ENCODE peak calls at places on chromosome 14, in eight cellular contexts. I, B, Q, F, X, O, S and V are unnamed samples.

GRCh38 chr14:103016071-103016470 is 41.3 kb downstream of the CDC42BPB start:
- DNase-seq in X (no peak), B (no peak), S (no peak), F (no peak), I (peak), Q (no peak), O (no peak), V (peak)

GRCh38 chr14:87690076-87690661 is 302.8 kb downstream of the GALC start:
- DNase-seq in B (no peak), F (no peak), Q (no peak), O (no peak), I (no peak), X (no peak), S (no peak), V (no peak)

GRCh38 chr14:96309907-96310330 is 53.2 kb downstream of the ATG2B start:
- DNase-seq in B (no peak), F (no peak), X (no peak), O (no peak), S (no peak), Q (no peak), I (no peak), V (no peak)

GRCh38 chr14:85528882-85529585 is 910 bp upstream of the FLRT2 start:
- DNase-seq in Q (no peak), F (no peak), O (no peak), X (peak), B (peak), I (peak), S (no peak), V (peak)

GRCh38 chr14:24437020-24437735 is 5.4 kb downstream of the SDR39U1 start:
- DNase-seq in I (no peak), B (no peak), Q (no peak), F (no peak), O (no peak), X (no peak), S (no peak), V (no peak)

GRCh38 chr14:104891121-104891551 is 26.1 kb downstream of the CEP170B start:
- DNase-seq in I (no peak), F (no peak), B (no peak), Q (no peak), O (no peak), S (no peak), X (no peak), V (no peak)

GRCh38 chr14:67943947-67944346 is 124.4 kb downstream of the RAD51B start:
- DNase-seq in S (peak), O (no peak), F (peak), B (peak), X (peak), I (no peak), Q (peak), V (peak)

GRCh38 chr14:63277784-63278183 is 41.0 kb downstream of the GPHB5 start:
- DNase-seq in Q (no peak), O (no peak), I (no peak), F (no peak), X (no peak), S (no peak), B (no peak), V (no peak)

GRCh38 chr14:64279719-64280668 is 14.2 kb downstream of the ESR2 start:
- DNase-seq in O (no peak), X (no peak), S (no peak), B (peak), Q (no peak), F (no peak), I (no peak), V (no peak)

GRCh38 chr14:35247777-35248475 is 44.3 kb upstream of the PSMA6 start:
- DNase-seq in B (peak), O (no peak), S (no peak), I (no peak), F (no peak), Q (no peak), X (no peak), V (no peak)

GRCh38 chr14:75978249-75978731 is 3.5 kb downstream of the TGFB3 start:
- DNase-seq in Q (peak), B (no peak), F (peak), I (no peak), X (no peak), O (no peak), S (peak), V (no peak)

GRCh38 chr14:59269431-59269830 is 81.0 kb downstream of the DAAM1 start:
- DNase-seq in F (no peak), B (no peak), S (no peak), O (no peak), Q (no peak), I (no peak), X (no peak), V (no peak)

GRCh38 chr14:37253905-37254304 is 56.2 kb downstream of the MIPOL1 start:
- DNase-seq in I (no peak), S (no peak), X (no peak), Q (no peak), B (peak), F (no peak), O (no peak), V (no peak)

GRCh38 chr14:65332141-65332871 is 80.2 kb upstream of the FUT8 start:
- DNase-seq in S (no peak), O (no peak), Q (no peak), F (no peak), I (no peak), B (no peak), X (no peak), V (no peak)

GRCh38 chr14:54681819-54682261 is 114.9 kb downstream of the SAMD4A start:
- DNase-seq in B (peak), S (no peak), I (no peak), X (no peak), O (no peak), Q (no peak), F (no peak), V (no peak)

GRCh38 chr14:101959277-101959676 is 5.1 kb upstream of the DYNC1H1 start:
- DNase-seq in X (no peak), B (peak), Q (no peak), F (no peak), S (no peak), O (no peak), I (no peak), V (no peak)

GRCh38 chr14:34792593-34792992 is 78.2 kb upstream of the CFL2 start:
- DNase-seq in I (no peak), F (no peak), X (no peak), S (no peak), B (no peak), Q (no peak), O (no peak), V (no peak)

GRCh38 chr14:39015360-39015961 is 87.6 kb downstream of the SEC23A start:
- DNase-seq in F (peak), X (no peak), I (no peak), B (peak), Q (no peak), S (no peak), O (no peak), V (peak)

GRCh38 chr14:90518941-90519256 is 122.1 kb downstream of the CALM1 start:
- DNase-seq in Q (no peak), X (no peak), O (peak), I (no peak), S (peak), F (peak), B (peak), V (no peak)

GRCh38 chr14:21308479-21309237 is 28.8 kb downstream of the RPGRIP1 start:
- DNase-seq in S (peak), B (peak), O (peak), X (peak), F (peak), I (peak), Q (peak), V (peak)

GRCh38 chr14:72618424-72618823 is 275.5 kb downstream of the DPF3 start:
- DNase-seq in O (no peak), F (no peak), X (no peak), B (no peak), I (no peak), Q (no peak), S (no peak), V (no peak)

GRCh38 chr14:37597538-37598084 is 2.2 kb downstream of the TTC6 start:
- DNase-seq in S (no peak), B (peak), X (no peak), Q (no peak), F (peak), I (peak), O (no peak), V (no peak)

GRCh38 chr14:40394634-40395340 is 962.6 kb upstream of the FBXO33 start:
- DNase-seq in S (no peak), X (no peak), O (no peak), B (peak), F (no peak), I (no peak), Q (no peak), V (no peak)

GRCh38 chr14:105867961-105868599 is 341.7 kb downstream of the TMEM121 start:
- DNase-seq in O (no peak), F (no peak), X (no peak), B (no peak), I (no peak), Q (no peak), S (no peak), V (no peak)

GRCh38 chr14:91892918-91893527 is 25.7 kb upstream of the TC2N start:
- DNase-seq in S (no peak), I (no peak), X (no peak), O (no peak), Q (no peak), F (no peak), B (peak), V (peak)

GRCh38 chr14:99589031-99589441 is 15.0 kb downstream of the CCDC85C start:
- DNase-seq in S (no peak), B (no peak), Q (no peak), O (no peak), F (no peak), I (no peak), X (no peak), V (no peak)

GRCh38 chr14:61511558-61511924 is 183.8 kb upstream of the HIF1A start:
- DNase-seq in F (no peak), I (peak), B (no peak), Q (peak), X (no peak), O (no peak), S (no peak), V (no peak)

GRCh38 chr14:54818201-54819133 is 84.2 kb downstream of the GCH1 start:
- DNase-seq in Q (no peak), S (no peak), X (no peak), F (peak), B (peak), I (no peak), O (no peak), V (no peak)

GRCh38 chr14:53183611-53184010 is 30.5 kb upstream of the DDHD1 start:
- DNase-seq in O (no peak), F (no peak), Q (no peak), I (no peak), X (no peak), B (peak), S (no peak), V (no peak)

GRCh38 chr14:24329736-24330135 is 5.1 kb downstream of the ADCY4 start:
- DNase-seq in O (peak), B (no peak), F (peak), Q (peak), I (peak), X (no peak), S (peak), V (no peak)

GRCh38 chr14:56417173-56417572 is 162.4 kb upstream of the TMEM260 start:
- DNase-seq in Q (no peak), B (no peak), S (no peak), F (no peak), O (no peak), I (no peak), X (no peak), V (no peak)

GRCh38 chr14:56423591-56423991 is 156.0 kb upstream of the TMEM260 start:
- DNase-seq in X (no peak), I (no peak), B (peak), Q (no peak), O (no peak), F (no peak), S (no peak), V (no peak)

DNA sequence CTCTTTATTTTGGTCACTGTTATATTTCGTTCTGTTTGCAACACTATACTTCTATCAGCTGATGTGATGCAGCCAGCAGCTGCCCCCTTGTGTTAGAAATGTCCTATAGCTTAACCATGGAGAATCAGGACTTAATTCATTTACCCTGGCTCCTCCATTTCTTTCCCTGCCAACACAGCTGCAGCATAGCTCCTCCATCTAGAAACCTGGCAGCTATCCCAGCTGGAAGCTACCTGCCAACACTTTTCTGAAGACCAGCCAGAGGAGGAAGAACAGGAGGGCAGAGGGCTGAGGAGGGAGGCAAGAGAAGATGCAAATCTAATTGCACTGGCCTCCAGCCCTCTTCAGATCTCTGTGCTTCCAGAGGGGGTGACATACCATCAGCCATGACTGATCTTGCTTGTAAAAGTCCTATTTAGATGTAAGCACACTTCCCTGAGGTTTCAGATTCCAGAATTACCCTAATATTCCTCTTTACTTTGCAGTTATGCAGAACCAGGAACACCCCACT is 156.8 kb upstream of the TMEM260 start:
- DNase-seq in B (peak), I (no peak), S (no peak), Q (no peak), X (peak), F (peak), O (no peak), V (peak)
- H3K27ac ChIP-seq in B (no peak), I (no peak), S (no peak), Q (no peak), X (no peak), F (no peak), O (no peak), V (no peak)

GRCh38 chr14:74599946-74600345 is 12.1 kb downstream of the LTBP2 start:
- DNase-seq in O (no peak), F (no peak), S (no peak), Q (no peak), X (no peak), B (no peak), I (no peak), V (no peak)
- H3K27ac ChIP-seq in O (no peak), F (peak), S (no peak), Q (no peak), X (peak), B (peak), I (peak), V (no peak)

DNA sequence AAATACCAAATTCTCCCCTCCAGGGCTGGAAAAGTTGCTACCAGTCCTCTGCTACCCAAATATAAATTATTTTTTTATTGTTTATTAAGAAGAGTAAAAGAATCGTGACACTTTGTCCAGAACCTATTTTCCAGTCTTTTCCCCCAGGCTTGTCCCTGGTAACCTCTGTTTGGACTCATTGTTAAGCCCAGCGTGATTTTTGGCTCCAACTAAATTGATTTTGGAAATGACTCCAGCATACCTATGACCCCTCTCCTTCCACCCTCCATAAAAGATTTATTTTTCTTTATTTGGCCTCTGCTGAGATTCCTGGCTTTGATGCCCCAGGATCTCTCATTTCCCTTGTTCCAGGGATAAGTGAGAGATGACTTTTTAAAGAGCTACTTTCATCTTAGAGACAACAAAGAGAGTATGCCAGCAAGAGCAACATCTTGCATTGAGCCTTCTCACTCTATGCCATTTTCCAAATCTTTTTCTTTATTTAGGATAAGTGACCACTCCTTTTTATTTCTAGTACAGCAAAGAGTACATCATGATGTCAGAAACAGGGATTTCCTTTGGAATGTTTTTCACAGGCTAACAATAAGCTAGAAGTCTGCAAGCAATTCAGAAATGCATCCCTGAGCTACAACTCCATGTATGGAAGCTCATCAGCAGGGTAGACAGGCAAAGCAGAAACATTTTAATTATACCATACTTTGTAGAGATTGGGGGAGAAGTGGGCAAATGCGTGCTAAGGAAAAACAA is 75.8 kb downstream of the DAD1 start:
- DNase-seq in F (no peak), Q (no peak), I (no peak), O (no peak), X (no peak), B (no peak), S (no peak), V (no peak)
- H3K27ac ChIP-seq in F (peak), Q (peak), I (no peak), O (peak), X (peak), B (no peak), S (peak), V (no peak)

DNA sequence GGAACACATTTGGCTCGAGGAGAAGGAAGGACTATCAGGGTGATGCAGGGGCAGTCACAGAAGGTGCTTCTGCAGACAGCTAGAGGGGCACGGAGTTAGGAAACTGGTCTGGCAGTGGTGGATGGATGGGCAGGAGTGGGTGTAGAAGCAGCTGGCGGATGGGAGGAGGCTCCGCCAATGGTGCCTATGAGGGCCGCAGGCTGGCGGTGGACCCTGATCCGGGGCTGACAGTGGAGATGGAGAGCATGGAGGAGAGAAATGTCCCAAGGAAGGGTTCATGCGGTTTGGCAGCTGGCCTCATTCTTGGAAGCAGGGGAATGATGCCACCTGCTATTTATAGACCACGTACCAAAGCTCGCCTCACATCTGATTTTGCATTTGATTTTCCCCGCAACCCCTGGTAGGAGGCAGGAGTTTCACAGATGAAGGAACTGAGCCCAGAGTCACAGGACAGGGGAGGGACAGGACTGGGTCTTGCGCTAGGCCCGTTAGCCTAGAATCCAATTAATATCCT is 237.1 kb downstream of the FOXN3 start:
- DNase-seq in I (no peak), Q (no peak), O (no peak), B (no peak), F (no peak), X (peak), S (no peak), V (no peak)
- H3K27ac ChIP-seq in I (no peak), Q (no peak), O (no peak), B (peak), F (no peak), X (peak), S (no peak), V (no peak)

DNA sequence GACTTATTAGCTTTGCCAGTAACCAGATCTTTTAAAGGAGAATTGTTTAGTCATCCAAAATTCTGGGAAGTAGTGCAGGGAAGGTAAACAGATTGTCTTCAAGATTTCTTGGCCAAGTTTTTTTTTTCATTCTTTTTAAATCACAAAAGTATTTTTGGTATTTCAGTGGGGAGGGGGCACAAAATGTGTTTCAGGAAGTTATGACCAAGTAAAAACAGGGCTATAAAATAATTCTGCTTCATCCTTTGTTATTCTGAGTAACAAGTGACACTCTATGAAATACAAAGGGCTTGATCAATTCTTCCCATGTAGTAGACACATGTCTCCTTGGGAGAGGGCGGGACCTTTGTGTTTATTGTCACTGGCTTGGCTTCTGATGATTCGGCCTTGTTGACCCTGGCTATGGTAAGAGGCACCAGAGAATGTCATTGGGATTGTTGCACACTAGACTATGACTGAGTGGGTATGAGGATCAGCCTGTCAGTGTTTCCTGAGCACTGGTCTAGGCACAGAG is 55.4 kb downstream of the SUSD6 start:
- DNase-seq in Q (no peak), F (no peak), X (no peak), B (peak), I (no peak), O (no peak), S (no peak), V (no peak)
- H3K27ac ChIP-seq in Q (peak), F (peak), X (peak), B (no peak), I (peak), O (no peak), S (no peak), V (no peak)

GRCh38 chr14:49959822-49960408 is 67.0 kb downstream of the ARF6 start:
- DNase-seq in F (peak), Q (peak), S (no peak), O (no peak), I (no peak), X (no peak), B (no peak), V (no peak)
- H3K27ac ChIP-seq in F (peak), Q (no peak), S (no peak), O (no peak), I (peak), X (no peak), B (no peak), V (no peak)

DNA sequence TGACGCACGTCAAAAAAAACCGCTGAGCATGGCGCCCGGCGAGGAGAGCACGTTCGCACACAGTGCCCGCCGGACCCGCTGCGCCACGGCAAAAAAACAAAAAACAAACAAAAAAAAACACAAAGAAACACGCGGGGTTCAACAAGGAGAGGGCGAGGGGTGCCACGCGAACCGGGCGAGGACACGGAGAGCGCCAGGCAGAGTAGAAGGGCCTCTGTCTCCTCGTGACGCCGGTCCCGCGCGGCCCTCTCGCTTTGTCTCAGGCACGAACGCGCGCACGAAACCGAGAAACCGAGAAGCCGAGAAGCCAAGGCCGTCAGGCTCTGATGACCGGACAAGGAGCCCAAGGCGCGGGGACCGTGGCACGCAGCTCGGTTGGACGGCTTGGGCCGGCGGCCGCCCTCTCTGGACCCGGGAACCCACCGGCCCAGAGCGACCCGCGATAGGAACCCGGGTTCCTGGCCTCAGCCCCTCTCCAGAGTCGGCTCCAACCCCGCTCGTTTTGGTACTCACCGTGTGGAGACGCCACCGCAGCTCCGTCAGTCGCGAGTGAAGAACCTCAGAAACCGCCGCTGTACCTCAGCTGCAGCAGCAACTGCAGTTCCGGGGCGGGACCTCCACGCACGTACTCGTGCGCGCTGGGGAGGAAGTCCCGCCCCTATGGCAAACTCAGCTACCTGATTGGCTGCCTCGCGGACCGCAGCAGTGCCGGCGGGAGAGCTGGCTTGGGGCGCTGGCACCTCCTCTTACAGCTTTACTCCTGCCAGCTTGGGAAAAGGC is at the start of the genes DDX24 and IFI27L1:
- DNase-seq in X (peak), Q (peak), F (peak), I (peak), O (peak), S (peak), B (peak), V (peak)
- H3K27ac ChIP-seq in X (peak), Q (peak), F (peak), I (peak), O (peak), S (peak), B (peak), V (peak)